ENCODE peak calls at places on chromosomes 1 and 21, in four cellular contexts. K is body of pancreas, D is colonic mucosa, Y is substantia nigra. Z is an unnamed sample.
A peak's percentile ranks its signal among the peaks of the same experiment; 100 is the strongest.

GRCh38 chr1:30673395-30673794 is 50.0 kb downstream of the MATN1 start:
- DNase-seq in K (no peak), D (no peak), Y (no peak), Z (no peak)

GRCh38 chr1:15799004-15799867 is 8.2 kb downstream of the UQCRHL start:
- DNase-seq in D (no peak), K (peak; percentile 83), Y (peak; percentile 52), Z (no peak)

GRCh38 chr1:234393190-234393589 is 19.9 kb downstream of the COA6 start:
- DNase-seq in D (no peak), Y (no peak), K (no peak), Z (no peak)

GRCh38 chr1:175808573-175808972 is 65.2 kb upstream of the TNR start:
- DNase-seq in K (peak; percentile 40), D (no peak), Y (no peak), Z (no peak)

GRCh38 chr1:232853994-232854532 is 48.8 kb downstream of the MAP10 start:
- DNase-seq in K (no peak), D (no peak), Y (no peak), Z (no peak)

GRCh38 chr1:116232989-116233514 is 121.9 kb downstream of the MAB21L3 start:
- DNase-seq in K (peak; percentile 54), Y (no peak), D (no peak), Z (no peak)

GRCh38 chr1:40049745-40050144 is 9.2 kb downstream of the CAP1 start:
- DNase-seq in D (no peak), K (no peak), Y (no peak), Z (no peak)

GRCh38 chr1:3919706-3920105 is 19.6 kb upstream of the C1orf174 start:
- DNase-seq in Y (no peak), D (no peak), K (no peak), Z (no peak)

GRCh38 chr21:25750085-25750484 is 15.3 kb downstream of the GABPA start:
- DNase-seq in K (no peak), Y (no peak), D (no peak), Z (no peak)

GRCh38 chr1:6889875-6890480 is 104.7 kb downstream of the CAMTA1 start:
- DNase-seq in K (peak; percentile 72), D (peak; percentile 69), Y (no peak), Z (peak; percentile 51)

GRCh38 chr1:37474697-37475379 is 458 bp downstream of the ZC3H12A start:
- DNase-seq in Y (no peak), K (peak; percentile 42), D (no peak), Z (no peak)

GRCh38 chr1:62682531-62682930 is 5.7 kb downstream of the DOCK7 start:
- DNase-seq in K (no peak), Y (no peak), D (no peak), Z (no peak)

GRCh38 chr21:40839551-40839950 is 7.4 kb downstream of the DSCAM start:
- DNase-seq in K (no peak), D (no peak), Y (no peak), Z (no peak)

GRCh38 chr1:83129107-83129506 is 869.8 kb downstream of the TTLL7 start:
- DNase-seq in Y (no peak), D (no peak), K (no peak), Z (no peak)

GRCh38 chr21:29849735-29850176 is 90.0 kb downstream of the GRIK1 start:
- DNase-seq in Y (no peak), K (peak; percentile 75), D (peak; percentile 41), Z (peak; percentile 34)

GRCh38 chr1:15371610-15372539 is 37.8 kb upstream of the EFHD2 start:
- DNase-seq in K (no peak), Y (no peak), D (no peak), Z (peak; percentile 46)

GRCh38 chr1:178371236-178371635 is 125.5 kb downstream of the CLEC20A start:
- DNase-seq in D (no peak), Y (no peak), K (no peak), Z (no peak)

GRCh38 chr1:76868154-76868882 is 1.0 kb downstream of the ST6GALNAC5 start:
- DNase-seq in Y (no peak), D (no peak), K (peak; percentile 14), Z (no peak)

GRCh38 chr1:163320891-163321290 is 863 bp upstream of the NUF2 start:
- DNase-seq in D (no peak), Y (no peak), K (no peak), Z (no peak)

GRCh38 chr1:163315773-163316374 is 5.9 kb upstream of the NUF2 start:
- DNase-seq in Y (no peak), D (peak; percentile 24), K (peak; percentile 22), Z (no peak)

DNA sequence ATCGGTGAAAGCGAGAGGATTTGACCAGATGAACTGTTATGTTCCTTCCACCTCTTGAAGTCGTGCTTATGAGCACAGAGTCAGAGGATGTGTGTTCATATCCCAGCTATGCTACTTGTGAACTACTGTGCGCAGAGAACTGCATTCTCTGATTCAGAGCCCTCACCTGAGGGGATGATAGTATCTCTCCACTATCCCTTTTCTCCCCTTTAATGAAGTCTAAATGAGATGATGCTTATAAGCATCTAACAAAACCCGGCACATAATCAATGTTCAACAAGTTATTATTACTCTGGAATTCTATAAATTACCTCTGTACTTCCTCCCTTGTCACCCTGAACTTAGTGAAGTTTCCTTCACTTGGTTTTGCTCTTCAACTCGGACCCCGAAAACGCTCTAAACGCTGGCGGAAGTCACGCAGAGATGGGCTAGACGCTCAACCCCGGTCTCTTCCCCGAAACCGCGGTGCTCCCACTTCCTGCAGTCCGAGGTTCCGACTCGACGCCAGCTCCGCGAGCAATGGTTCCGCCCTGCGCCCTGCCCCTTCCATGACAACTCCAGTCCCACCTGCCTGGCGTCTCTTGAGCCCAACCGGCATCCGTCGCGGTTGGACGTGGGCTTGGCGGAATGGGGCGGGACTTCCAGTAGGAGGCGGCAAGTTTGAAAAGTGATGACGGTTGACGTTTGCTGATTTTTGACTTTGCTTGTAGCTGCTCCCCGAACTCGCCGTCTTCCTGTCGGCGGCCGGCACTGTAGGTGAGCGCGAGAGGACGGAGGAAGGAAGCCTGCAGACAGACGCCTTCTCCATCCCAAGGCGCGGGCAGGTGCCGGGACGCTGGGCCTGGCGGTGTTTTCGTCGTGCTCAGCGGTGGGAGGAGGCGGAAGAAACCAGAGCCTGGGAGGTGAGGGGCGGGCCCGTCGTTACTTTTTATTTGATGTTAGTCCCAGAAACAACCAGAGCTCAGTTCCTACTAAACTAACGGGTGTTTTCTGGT is at the start of gene NUF2:
- DNase-seq in Y (peak; percentile 74), D (peak; percentile 98), K (peak; percentile 98), Z (peak; percentile 98)
- H3K27ac ChIP-seq in Y (peak within 1 kb of the TSS; percentile 32), D (peak within 1 kb of the TSS; percentile 24), K (peak within 1 kb of the TSS; percentile 49), Z (peak within 1 kb of the TSS; percentile 73)

DNA sequence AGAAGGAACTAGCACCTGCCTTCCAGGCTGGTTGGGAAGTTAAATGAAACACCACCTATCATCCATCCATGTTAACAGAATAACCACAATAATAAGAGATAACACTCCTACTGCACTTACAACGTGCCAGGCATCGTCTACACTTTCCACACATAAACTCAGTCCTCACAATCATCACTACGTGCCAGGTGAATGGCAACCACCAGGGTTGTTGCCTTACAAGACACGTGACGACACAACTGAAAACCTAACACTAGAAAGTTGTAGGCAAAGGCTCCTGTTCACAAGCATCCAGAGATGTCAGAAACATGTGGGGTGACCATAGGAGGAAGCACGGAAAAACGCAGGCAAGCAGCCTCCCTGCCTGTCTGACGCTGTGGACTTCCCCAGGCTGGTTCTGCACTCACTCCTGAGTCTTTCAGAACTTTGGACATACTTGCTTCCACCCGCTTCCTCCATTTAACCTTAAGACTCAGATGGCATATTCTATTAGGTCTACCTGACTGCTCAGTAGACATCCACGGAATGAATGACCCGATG is 7.0 kb downstream of the CAPZB start:
- DNase-seq in D (no peak), Y (no peak), K (no peak), Z (no peak)
- H3K27ac ChIP-seq in D (peak overlapping the region; percentile 39), Y (no peak overlapping the region), K (no peak overlapping the region), Z (no peak overlapping the region)

GRCh38 chr1:153697873-153698647 is 19.6 kb downstream of the NPR1 start:
- DNase-seq in Y (no peak), K (peak; percentile 25), D (peak; percentile 34), Z (peak; percentile 80)
- H3K27ac ChIP-seq in Y (peak overlapping the region; percentile 63), K (peak overlapping the region; percentile 85), D (no peak overlapping the region), Z (peak overlapping the region; percentile 85)

GRCh38 chr1:33010946-33011731 is 25.5 kb downstream of the AK2 start:
- DNase-seq in K (peak; percentile 91), Y (no peak), D (peak; percentile 50), Z (no peak)
- H3K27ac ChIP-seq in K (peak overlapping the region; percentile 56), Y (peak overlapping the region; percentile 52), D (peak overlapping the region; percentile 52), Z (peak overlapping the region; percentile 85)

DNA sequence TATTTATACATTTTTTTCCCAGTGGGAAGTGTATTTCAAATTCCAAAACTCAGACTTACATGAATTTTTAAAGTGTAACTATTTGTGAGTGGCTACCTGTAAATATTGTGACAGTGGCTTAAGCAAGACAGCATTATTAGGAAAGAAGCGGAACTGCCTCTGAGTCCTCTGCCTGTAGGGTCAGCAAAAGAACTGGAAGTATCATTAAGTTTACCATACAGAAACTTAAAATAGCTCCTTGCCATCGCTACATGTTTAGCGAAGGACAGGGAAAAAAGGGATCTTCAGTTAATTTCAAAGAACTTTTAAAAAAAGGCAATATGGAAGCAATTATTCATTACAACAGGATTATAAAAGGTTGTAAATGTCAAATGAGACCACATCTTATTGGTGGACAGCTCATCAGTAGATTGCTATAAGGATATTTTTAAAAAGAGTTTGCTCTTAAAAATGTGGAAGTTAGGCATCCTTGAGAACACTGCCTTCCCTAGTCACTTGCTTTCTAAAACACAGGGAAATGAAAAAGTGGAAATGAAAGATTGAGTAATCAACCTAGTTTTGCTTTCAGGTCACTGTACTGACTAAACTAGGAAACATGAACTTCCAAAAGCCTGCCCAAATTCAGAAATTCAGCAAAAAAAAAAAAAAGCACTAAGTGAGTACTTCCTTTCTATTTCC is 39.2 kb downstream of the NSL1 start:
- DNase-seq in D (no peak), K (no peak), Y (no peak), Z (no peak)
- H3K27ac ChIP-seq in D (no peak overlapping the region), K (no peak overlapping the region), Y (peak overlapping the region; percentile 52), Z (no peak overlapping the region)

Z was measured in heart left ventricle.